ENCODE peak calls at places on chromosome 9, in six cellular contexts. M is SJSA1, U is lower lobe of right lung, S is aorta, T is bronchial epithelial cell, B is heart right ventricle. L is an unnamed sample. For H3K36me3, the result is how much of the 10 kb centered on the place peaks cover.

GRCh38 chr9:100019541-100019940 is 79.3 kb downstream of the ERP44 start:
- DNase-seq in M (no peak), U (no peak), S (no peak), T (no peak), B (no peak), L (no peak)

GRCh38 chr9:71863652-71864051 is 47.3 kb downstream of the ABHD17B start:
- DNase-seq in M (no peak), U (no peak), S (no peak), T (no peak), B (no peak), L (no peak)

GRCh38 chr9:94804917-94805544 is 78.5 kb downstream of the AOPEP start:
- DNase-seq in M (no peak), U (no peak), S (no peak), T (peak), B (no peak), L (no peak)

GRCh38 chr9:89891221-89892052 is 286.6 kb downstream of the GADD45G start:
- DNase-seq in M (no peak), U (no peak), S (no peak), T (no peak), B (peak), L (peak)

GRCh38 chr9:116274293-116274692 is 120.7 kb downstream of the PAPPA start:
- DNase-seq in M (no peak), U (no peak), S (no peak), T (no peak), B (no peak), L (no peak)

GRCh38 chr9:38036359-38037084 is 32.5 kb downstream of the SHB start:
- DNase-seq in M (peak), U (no peak), S (peak), T (peak), B (no peak), L (peak)

GRCh38 chr9:5876711-5877110 is 14.0 kb upstream of the MLANA start:
- DNase-seq in M (no peak), U (no peak), S (no peak), T (peak), B (no peak), L (no peak)

GRCh38 chr9:86303316-86303975 is 21.1 kb upstream of the ISCA1 start:
- DNase-seq in M (no peak), U (no peak), S (no peak), T (peak), B (no peak), L (no peak)

GRCh38 chr9:93899609-93900435 is 55.3 kb downstream of the BARX1 start:
- DNase-seq in M (peak), U (no peak), S (peak), T (no peak), B (no peak), L (peak)

GRCh38 chr9:2634158-2634557 is 12.6 kb downstream of the VLDLR start:
- DNase-seq in M (no peak), U (no peak), S (no peak), T (no peak), B (no peak), L (no peak)

GRCh38 chr9:36731576-36731975 is 158.9 kb downstream of the MELK start:
- DNase-seq in M (no peak), U (no peak), S (no peak), T (peak), B (no peak), L (no peak)

GRCh38 chr9:82108881-82109280 is 120.3 kb downstream of the SPATA31D1 start:
- DNase-seq in M (no peak), U (no peak), S (no peak), T (no peak), B (no peak), L (no peak)

GRCh38 chr9:79371948-79372555 is 199.7 kb upstream of the TLE4 start:
- DNase-seq in M (no peak), U (no peak), S (no peak), T (no peak), B (no peak), L (no peak)

GRCh38 chr9:74322661-74323314 is 174.3 kb upstream of the RORB start:
- DNase-seq in M (no peak), U (no peak), S (no peak), T (no peak), B (no peak), L (no peak)

GRCh38 chr9:15509931-15510788 is 610 bp downstream of the PSIP1 start:
- DNase-seq in M (no peak), U (peak), S (peak), T (no peak), B (peak), L (peak)

DNA sequence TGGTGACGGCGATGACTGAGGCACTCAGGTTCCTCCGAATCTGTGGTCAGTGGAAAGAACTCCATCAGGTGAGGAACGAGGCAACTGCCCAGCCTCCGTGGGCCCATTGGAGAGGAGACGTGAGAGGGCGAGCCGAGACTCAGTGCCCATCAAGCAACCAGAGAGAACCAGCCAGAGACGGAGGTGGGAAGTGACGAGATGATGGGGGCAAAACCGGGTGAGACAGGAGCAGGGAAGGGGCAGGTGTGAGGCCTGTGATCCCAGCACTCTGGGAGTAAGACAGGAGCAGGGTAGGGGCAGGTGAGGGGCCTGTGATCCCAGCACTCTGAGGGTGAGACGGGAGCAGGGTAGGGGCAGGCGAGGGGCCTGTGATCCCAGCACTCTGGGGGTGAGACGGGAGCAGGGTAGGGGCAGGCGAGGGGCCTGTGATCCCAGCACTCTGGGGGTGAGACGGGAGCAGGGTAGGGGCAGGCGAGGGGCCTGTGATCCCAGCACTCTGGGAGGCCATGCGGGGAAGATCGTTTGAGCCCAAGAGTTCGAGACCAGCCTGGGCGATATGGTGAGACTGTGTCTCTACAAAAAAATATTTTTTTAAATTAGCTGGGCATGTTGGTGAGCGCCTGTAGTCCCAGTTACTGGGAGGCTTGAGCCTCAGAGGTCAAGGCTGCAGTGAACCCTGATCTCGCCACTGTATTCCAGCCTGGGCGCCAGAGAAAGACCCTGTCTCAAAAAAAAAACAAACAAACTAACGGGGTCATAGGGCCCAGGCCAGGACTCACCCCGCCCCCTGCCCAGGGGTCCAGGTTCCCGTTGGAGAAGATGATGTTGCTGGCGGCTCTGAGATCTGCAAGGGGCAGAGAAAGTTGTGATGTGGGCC is 3.4 kb downstream of the DPP7 start:
- DNase-seq in M (no peak), U (no peak), S (no peak), T (no peak), B (no peak), L (no peak)
- H3K36me3 ChIP-seq in M (under half), U (half or more), S (under half), T (under half), B (half or more), L (under half)

GRCh38 chr9:133361507-133362092 is 5.2 kb downstream of the SURF2 start:
- DNase-seq in M (no peak), U (peak), S (no peak), T (no peak), B (no peak), L (no peak)
- H3K36me3 ChIP-seq in M (half or more), U (half or more), S (under half), T (under half), B (half or more), L (under half)

GRCh38 chr9:131580358-131580757 is 35.0 kb downstream of the PRRT1B start:
- DNase-seq in M (no peak), U (no peak), S (peak), T (no peak), B (no peak), L (peak)
- H3K36me3 ChIP-seq in M (under half), U (half or more), S (under half), T (under half), B (half or more), L (half or more)

GRCh38 chr9:124854161-124854560 is 901 bp downstream of the WDR38 start:
- DNase-seq in M (no peak), U (no peak), S (no peak), T (no peak), B (no peak), L (no peak)

GRCh38 chr9:124855566-124855943 is 2.3 kb downstream of the WDR38 start:
- DNase-seq in M (no peak), U (no peak), S (no peak), T (no peak), B (no peak), L (no peak)

GRCh38 chr9:124857533-124858162 is 4.1 kb downstream of the RPL35 start:
- DNase-seq in M (no peak), U (no peak), S (no peak), T (no peak), B (no peak), L (no peak)

GRCh38 chr9:124854822-124855221 is 1.6 kb downstream of the WDR38 start:
- DNase-seq in M (no peak), U (no peak), S (no peak), T (no peak), B (no peak), L (no peak)

DNA sequence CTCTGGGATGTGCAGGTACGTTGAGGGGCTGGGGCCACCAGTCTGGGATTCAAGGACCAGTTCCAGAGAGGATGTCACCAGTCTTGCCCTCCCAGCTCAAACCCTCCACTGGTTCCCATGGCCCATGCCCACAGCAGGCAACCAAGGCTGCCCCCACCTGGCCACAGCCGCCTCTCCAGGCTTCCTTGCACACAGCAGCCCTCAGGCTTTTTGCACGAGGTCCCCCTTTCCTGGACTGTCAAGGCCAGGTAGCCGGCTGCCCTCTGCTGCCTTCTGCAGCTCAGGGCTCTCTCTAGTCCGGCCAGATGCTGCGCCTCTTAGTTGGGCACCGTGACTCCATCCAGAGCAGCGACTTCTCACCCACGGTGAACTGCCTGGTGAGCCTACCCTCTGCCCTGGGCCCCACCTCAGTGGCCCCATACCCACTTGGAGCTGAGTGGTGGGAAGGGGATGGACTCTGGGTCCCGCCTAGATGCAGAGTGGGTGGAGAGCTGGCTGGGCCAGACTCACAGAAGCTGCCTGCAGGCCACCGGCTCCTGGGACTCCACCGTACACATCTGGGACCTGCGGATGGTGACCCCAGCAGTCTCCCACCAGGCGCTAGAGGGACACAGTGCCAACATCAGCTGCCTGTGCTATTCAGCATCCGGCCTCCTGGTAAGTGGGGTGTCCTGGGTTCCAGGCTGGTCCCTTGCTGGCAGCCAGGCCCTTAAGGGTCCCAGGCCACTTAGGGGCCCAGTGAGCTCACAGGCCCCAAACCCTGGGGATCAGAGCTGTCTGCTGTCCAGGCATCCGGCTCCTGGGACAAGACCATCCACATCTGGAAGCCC is 2.9 kb downstream of the WDR38 start:
- DNase-seq in M (no peak), U (no peak), S (no peak), T (no peak), B (no peak), L (no peak)
- H3K36me3 ChIP-seq in M (half or more), U (under half), S (under half), T (under half), B (half or more), L (under half)

GRCh38 chr9:128106940-128107259 is 20.6 kb downstream of the PTGES2 start:
- DNase-seq in M (no peak), U (peak), S (peak), T (no peak), B (no peak), L (peak)

GRCh38 chr9:128104171-128104618 is 23.3 kb downstream of the PTGES2 start:
- DNase-seq in M (no peak), U (peak), S (peak), T (no peak), B (no peak), L (no peak)

GRCh38 chr9:128107260-128107970 is 20.1 kb downstream of the PTGES2 start:
- DNase-seq in M (no peak), U (peak), S (peak), T (no peak), B (no peak), L (peak)

GRCh38 chr9:128106181-128106939 is 21.2 kb downstream of the PTGES2 start:
- DNase-seq in M (no peak), U (peak), S (peak), T (no peak), B (no peak), L (peak)

DNA sequence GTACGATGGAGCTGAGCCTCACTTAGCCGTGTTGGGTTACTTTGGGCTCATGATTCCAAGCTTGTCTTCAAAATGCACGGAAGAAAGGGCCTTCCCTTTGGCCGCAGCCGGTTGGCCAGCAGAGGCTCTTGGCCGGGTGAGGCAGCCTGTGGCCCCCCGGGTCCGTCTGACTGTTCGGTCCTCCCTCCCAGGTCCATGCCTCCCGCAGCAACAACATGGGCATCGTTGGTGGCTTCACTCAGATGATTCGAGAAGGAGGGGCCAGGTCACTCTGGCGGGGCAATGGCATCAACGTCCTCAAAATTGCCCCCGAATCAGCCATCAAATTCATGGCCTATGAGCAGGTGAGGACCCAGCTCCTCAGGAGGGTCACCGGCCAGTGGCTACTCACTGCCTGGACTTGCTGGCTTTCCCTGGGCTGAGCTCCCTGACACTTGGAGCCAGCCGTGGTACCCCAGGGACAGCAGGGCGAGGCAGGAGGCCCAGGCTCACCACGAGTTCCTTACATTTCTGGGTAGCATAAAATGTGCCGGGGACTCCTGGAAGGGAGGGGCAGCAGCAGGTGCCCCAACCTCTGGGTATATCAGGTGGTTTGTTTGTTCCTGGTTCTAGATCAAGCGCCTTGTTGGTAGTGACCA is 21.9 kb downstream of the PTGES2 start:
- DNase-seq in M (no peak), U (peak), S (peak), T (no peak), B (no peak), L (no peak)
- H3K36me3 ChIP-seq in M (half or more), U (half or more), S (under half), T (under half), B (half or more), L (half or more)

DNA sequence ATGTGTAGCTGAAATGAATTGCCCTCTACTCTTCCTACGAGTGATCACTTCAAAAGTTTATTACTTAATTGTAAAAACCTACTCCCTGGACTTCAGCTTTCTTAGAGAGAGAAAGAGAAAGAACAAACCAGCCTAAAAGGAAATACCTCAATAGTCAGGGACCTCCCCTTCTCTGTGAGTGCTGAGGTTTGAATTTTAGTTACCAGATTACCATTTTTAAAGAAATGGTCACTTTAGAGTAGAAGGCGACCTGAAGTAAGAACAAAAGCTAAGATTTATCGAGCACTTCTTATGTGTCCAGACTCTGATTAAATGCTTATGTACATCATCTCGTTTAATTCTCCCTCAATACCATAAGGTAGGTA is 11.3 kb downstream of the RAPGEF1 start:
- DNase-seq in M (no peak), U (no peak), S (no peak), T (no peak), B (no peak), L (no peak)
- H3K36me3 ChIP-seq in M (under half), U (under half), S (under half), T (under half), B (under half), L (under half)

GRCh38 chr9:110370316-110370715 is 32.7 kb upstream of the TXNDC8 start:
- DNase-seq in M (no peak), U (no peak), S (no peak), T (peak), B (no peak), L (no peak)
- H3K36me3 ChIP-seq in M (under half), U (under half), S (under half), T (under half), B (under half), L (under half)

DNA sequence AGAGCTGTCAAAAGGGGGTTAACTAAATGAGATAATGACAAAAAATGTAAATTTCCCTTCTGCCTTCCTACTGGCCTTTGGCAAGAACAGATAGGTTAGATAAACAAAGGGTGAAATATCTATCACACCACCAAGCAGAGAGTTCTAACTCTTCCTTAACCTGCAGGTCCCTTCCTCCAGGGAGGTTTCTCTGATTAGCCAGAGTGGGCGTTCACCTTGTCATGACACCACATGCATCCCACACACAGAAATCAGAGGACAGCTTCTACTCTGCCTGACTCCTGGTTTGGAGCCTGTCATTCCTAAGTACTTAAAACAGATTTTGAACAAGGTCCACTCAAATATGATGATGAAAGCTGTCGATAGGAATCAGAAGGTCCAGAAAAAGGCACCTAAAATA is 180.0 kb downstream of the CDK5RAP2 start:
- DNase-seq in M (no peak), U (no peak), S (no peak), T (no peak), B (no peak), L (no peak)
- H3K36me3 ChIP-seq in M (half or more), U (half or more), S (under half), T (under half), B (half or more), L (half or more)

GRCh38 chr9:33465096-33465495 is 8.6 kb downstream of the NOL6 start:
- DNase-seq in M (no peak), U (peak), S (peak), T (no peak), B (no peak), L (no peak)
- H3K36me3 ChIP-seq in M (under half), U (half or more), S (under half), T (half or more), B (half or more), L (half or more)

DNA sequence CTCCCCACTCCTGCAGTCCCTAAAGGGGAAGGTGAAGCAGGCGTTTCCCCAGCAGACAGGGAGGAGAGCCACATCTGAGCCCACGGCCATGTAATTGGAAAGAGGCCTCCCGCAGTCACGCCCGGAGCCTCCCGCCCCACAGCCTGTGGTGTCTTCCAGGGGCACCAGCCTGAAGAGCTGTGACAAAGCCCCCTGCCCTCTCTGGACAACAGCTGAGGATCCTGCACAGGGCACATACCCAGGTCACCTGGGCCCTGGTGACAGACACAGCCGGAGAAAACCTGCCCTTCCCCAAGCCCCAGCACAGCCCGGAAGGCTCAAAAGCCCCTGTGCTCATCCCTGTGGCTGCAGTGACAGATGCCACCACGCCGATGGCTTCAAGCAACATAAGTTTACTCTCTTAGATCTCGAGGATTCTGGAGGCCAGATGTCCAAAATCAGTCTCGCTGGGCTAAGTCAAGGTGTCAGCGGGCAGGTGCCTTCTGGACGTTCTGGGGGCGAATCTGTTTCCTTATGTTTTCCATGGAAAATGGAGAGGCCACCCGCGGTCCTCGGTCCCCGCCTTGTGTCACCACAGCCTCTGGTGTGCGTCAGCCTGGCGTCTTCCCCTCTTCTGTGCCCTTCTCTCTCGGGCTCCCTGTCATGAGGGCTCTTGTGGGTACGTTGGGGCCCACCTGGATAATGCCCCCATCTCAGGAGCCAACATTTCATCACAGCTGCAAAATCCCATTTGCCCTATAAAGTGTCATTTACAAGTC is 71.5 kb downstream of the PSMB7 start:
- DNase-seq in M (no peak), U (peak), S (peak), T (no peak), B (no peak), L (no peak)
- H3K36me3 ChIP-seq in M (half or more), U (half or more), S (under half), T (under half), B (half or more), L (under half)

L was measured in sigmoid colon.